ENCODE peak calls at places on chromosomes 4 and X, in seven cellular contexts. E is IMR-90, U is trophoblast cell, A is hepatocyte, N is neural progenitor cell, Y is astrocyte, W is H9. M is an unnamed sample. For H3K4me1, the result is how much of the 10 kb centered on the place peaks cover.

GRCh38 chrX:110425222-110425621 is 66.6 kb downstream of the RTL9 start:
- DNase-seq in N (no peak), A (no peak), W (no peak), E (no peak), U (no peak), Y (no peak), M (no peak)

GRCh38 chr4:54575919-54576318 is 81.8 kb upstream of the KIT start:
- DNase-seq in E (no peak), W (no peak), Y (no peak), A (no peak), N (no peak), U (no peak), M (no peak)

GRCh38 chr4:76257824-76258223 is 6.3 kb downstream of the FAM47E start:
- DNase-seq in W (no peak), A (no peak), E (no peak), Y (no peak), U (no peak), N (no peak), M (no peak)

GRCh38 chrX:23904096-23904495 is 3.6 kb downstream of the APOO start:
- DNase-seq in U (no peak), E (peak), N (peak), A (no peak), W (peak), Y (peak), M (no peak)

GRCh38 chr4:176709417-176709816 is 83.3 kb downstream of the VEGFC start:
- DNase-seq in W (no peak), Y (peak), U (no peak), A (no peak), N (no peak), E (no peak), M (no peak)

GRCh38 chr4:45036677-45037076 is 310.3 kb upstream of the GNPDA2 start:
- DNase-seq in A (peak), W (no peak), U (no peak), N (peak), Y (no peak), E (no peak), M (no peak)

GRCh38 chrX:42771836-42772335 is 6.1 kb downstream of the PPP1R2C start:
- DNase-seq in E (no peak), Y (no peak), A (no peak), U (peak), W (no peak), N (no peak), M (no peak)

GRCh38 chrX:40054793-40055192 is 43.0 kb downstream of the BCOR start:
- DNase-seq in E (peak), N (no peak), W (no peak), A (peak), Y (peak), U (peak), M (no peak)

GRCh38 chrX:38438321-38438720 is 85.9 kb downstream of the OTC start:
- DNase-seq in N (peak), A (no peak), E (no peak), W (no peak), U (no peak), Y (no peak), M (no peak)

GRCh38 chrX:132651411-132652086 is 162.7 kb upstream of the MBNL3 start:
- DNase-seq in W (no peak), N (no peak), A (no peak), U (no peak), E (peak), Y (peak), M (no peak)

GRCh38 chrX:12949205-12949926 is 25.5 kb upstream of the TMSB4X start:
- DNase-seq in A (no peak), E (peak), N (no peak), Y (peak), U (no peak), W (no peak), M (peak)

GRCh38 chrX:47366051-47366722 is 4.2 kb upstream of the ZNF157 start:
- DNase-seq in Y (peak), N (peak), U (peak), W (peak), E (peak), A (peak), M (peak)

GRCh38 chr4:67332627-67333026 is 212.7 kb downstream of the CENPC start:
- DNase-seq in E (no peak), Y (no peak), A (peak), W (peak), U (peak), N (peak), M (no peak)

GRCh38 chr4:170697845-170698244 is 608.1 kb upstream of the AADAT start:
- DNase-seq in E (no peak), U (no peak), A (no peak), N (no peak), Y (no peak), W (no peak), M (no peak)
- H2AFZ ChIP-seq in E (no peak), U (no peak), A (no peak), N (no peak), Y (no peak), W (no peak), M (no peak)

DNA sequence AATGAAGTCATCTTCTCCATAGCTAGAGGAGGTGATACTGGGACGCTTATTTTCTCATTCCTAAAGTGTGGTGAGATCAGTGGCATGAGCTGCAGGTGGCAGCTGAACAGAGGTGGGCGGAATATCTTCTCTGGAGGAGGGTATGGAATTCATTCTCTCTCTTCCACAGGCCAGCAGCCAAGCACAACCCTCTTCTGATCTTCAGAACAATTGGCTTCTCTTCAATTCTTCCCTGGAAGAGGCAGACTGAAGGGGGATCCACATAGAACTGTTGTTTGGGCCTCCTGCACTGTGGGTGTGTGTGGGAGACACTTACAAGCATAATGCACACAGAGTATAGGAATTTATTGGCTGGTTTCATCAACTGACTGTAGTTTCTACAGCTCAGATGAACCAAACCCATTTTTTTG is 180.4 kb upstream of the RASGEF1B start:
- DNase-seq in E (no peak), A (no peak), Y (peak), N (no peak), U (no peak), W (no peak), M (no peak)
- H3K4me1 ChIP-seq in E (under half), A (under half), Y (under half), N (under half), U (under half), W (under half), M (under half)

GRCh38 chrX:15749642-15750610 is 11.9 kb downstream of the CA5B start:
- DNase-seq in Y (no peak), A (no peak), W (no peak), U (peak), N (no peak), E (peak), M (no peak)
- H2AFZ ChIP-seq in Y (no peak), A (no peak), W (no peak), U (no peak), N (no peak), E (no peak), M (peak)

GRCh38 chr4:11702886-11703555 is 274.3 kb upstream of the HS3ST1 start:
- DNase-seq in W (no peak), Y (no peak), N (no peak), E (no peak), U (peak), A (no peak), M (no peak)
- H3K4me1 ChIP-seq in W (under half), Y (under half), N (under half), E (under half), U (under half), A (under half), M (under half)

DNA sequence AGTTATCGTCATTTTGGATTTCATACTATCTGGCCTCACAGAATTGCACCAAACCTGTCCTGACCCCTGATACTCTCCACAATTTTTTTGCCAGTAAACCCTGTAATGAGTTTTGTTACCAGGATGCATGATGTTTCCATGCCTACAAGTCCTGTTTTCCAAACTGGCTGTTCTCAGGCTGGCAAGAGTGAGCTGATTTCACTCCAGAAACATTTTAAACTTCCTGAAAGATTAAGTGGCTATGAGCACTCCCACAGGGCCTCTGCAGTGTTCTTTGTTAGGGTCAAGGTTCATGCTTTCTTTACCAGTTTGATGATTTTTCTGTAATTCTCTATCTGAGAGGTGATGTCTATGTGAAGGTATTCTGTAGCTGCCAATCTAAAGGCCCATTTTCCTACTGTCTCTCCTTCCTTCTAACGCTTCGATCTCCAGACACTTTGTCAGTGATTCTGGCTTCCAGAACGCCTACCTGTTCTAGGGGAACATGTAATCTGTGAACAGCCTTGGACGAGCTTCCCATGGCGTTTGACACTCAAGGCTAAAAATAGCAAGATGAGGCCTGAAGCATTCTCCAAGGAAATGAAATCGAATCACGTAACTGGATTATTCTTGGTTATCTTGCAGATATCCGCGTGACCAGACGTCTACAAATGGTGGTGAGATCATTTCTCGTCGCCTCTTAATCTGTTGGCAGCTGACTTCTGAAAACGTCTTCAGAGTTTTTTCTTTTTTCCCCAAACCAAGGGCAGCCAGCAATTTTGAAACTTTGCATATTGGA is 31.9 kb upstream of the PDLIM3 start:
- DNase-seq in U (peak), W (no peak), A (peak), N (no peak), Y (peak), E (peak), M (peak)
- H2AFZ ChIP-seq in U (no peak), W (no peak), A (peak), N (no peak), Y (peak), E (peak), M (no peak)

GRCh38 chr4:154317600-154317999 is 174.0 kb downstream of the DCHS2 start:
- DNase-seq in W (no peak), E (no peak), A (no peak), U (no peak), N (no peak), Y (no peak), M (no peak)
- H3K4me1 ChIP-seq in W (under half), E (under half), A (under half), U (under half), N (under half), Y (under half), M (under half)